ENCODE peak calls at places on chromosomes 12 and 14, in seven cellular contexts. One of them, this sample, is unnamed.
A peak's percentile ranks its signal among the peaks of the same experiment; 100 is the strongest.

GRCh38 chr12:48681416-48681737 is 661 bp downstream of the KANSL2 start:
- DNase-seq in activated T-helper 9 cell treated with anti-CD3 and anti-CD28 coated beads, Interleukin-2, amount 50 U/mL, for 16 hours: no peak
- DNase-seq in NCI-H774: no peak
- DNase-seq in aorta: no peak
- DNase-seq in BJ: no peak
- DNase-seq in pancreas: no peak
- DNase-seq in activated naive CD8-positive, alpha-beta T cell treated with anti-CD3 and anti-CD28 coated beads, Interleukin-2, amount 50 U/mL, for 16 hours: no peak
- DNase-seq in this sample: no peak

GRCh38 chr14:99229654-99230215 is 42.3 kb downstream of the BCL11B start:
- DNase-seq in activated T-helper 9 cell treated with anti-CD3 and anti-CD28 coated beads, Interleukin-2, amount 50 U/mL, for 16 hours: no peak
- DNase-seq in NCI-H774: no peak
- DNase-seq in aorta: no peak
- DNase-seq in BJ: no peak
- DNase-seq in pancreas: no peak
- DNase-seq in activated naive CD8-positive, alpha-beta T cell treated with anti-CD3 and anti-CD28 coated beads, Interleukin-2, amount 50 U/mL, for 16 hours: no peak
- DNase-seq in this sample: no peak

GRCh38 chr14:53954551-53955233 is 1.9 kb downstream of the BMP4 start:
- DNase-seq in activated T-helper 9 cell treated with anti-CD3 and anti-CD28 coated beads, Interleukin-2, amount 50 U/mL, for 16 hours: no peak
- DNase-seq in NCI-H774: no peak
- DNase-seq in aorta: peak; percentile 57
- DNase-seq in BJ: no peak
- DNase-seq in pancreas: no peak
- DNase-seq in activated naive CD8-positive, alpha-beta T cell treated with anti-CD3 and anti-CD28 coated beads, Interleukin-2, amount 50 U/mL, for 16 hours: no peak
- DNase-seq in this sample: no peak

GRCh38 chr12:49066120-49066519 is 3.7 kb downstream of the RHEBL1 start:
- DNase-seq in activated T-helper 9 cell treated with anti-CD3 and anti-CD28 coated beads, Interleukin-2, amount 50 U/mL, for 16 hours: no peak
- DNase-seq in NCI-H774: no peak
- DNase-seq in aorta: no peak
- DNase-seq in BJ: no peak
- DNase-seq in pancreas: no peak
- DNase-seq in activated naive CD8-positive, alpha-beta T cell treated with anti-CD3 and anti-CD28 coated beads, Interleukin-2, amount 50 U/mL, for 16 hours: no peak
- DNase-seq in this sample: no peak

GRCh38 chr12:47219243-47219642 is 139.5 kb upstream of the AMIGO2 start:
- DNase-seq in activated T-helper 9 cell treated with anti-CD3 and anti-CD28 coated beads, Interleukin-2, amount 50 U/mL, for 16 hours: no peak
- DNase-seq in NCI-H774: no peak
- DNase-seq in aorta: no peak
- DNase-seq in BJ: no peak
- DNase-seq in pancreas: no peak
- DNase-seq in activated naive CD8-positive, alpha-beta T cell treated with anti-CD3 and anti-CD28 coated beads, Interleukin-2, amount 50 U/mL, for 16 hours: no peak
- DNase-seq in this sample: no peak

GRCh38 chr14:44204061-44204815 is 302.8 kb downstream of the FSCB start:
- DNase-seq in activated T-helper 9 cell treated with anti-CD3 and anti-CD28 coated beads, Interleukin-2, amount 50 U/mL, for 16 hours: no peak
- DNase-seq in NCI-H774: no peak
- DNase-seq in aorta: no peak
- DNase-seq in BJ: no peak
- DNase-seq in pancreas: no peak
- DNase-seq in activated naive CD8-positive, alpha-beta T cell treated with anti-CD3 and anti-CD28 coated beads, Interleukin-2, amount 50 U/mL, for 16 hours: no peak
- DNase-seq in this sample: no peak

GRCh38 chr12:46217686-46218508 is 50.9 kb downstream of the SLC38A1 start:
- DNase-seq in activated T-helper 9 cell treated with anti-CD3 and anti-CD28 coated beads, Interleukin-2, amount 50 U/mL, for 16 hours: peak; percentile 23
- DNase-seq in NCI-H774: no peak
- DNase-seq in aorta: peak; percentile 48
- DNase-seq in BJ: no peak
- DNase-seq in pancreas: no peak
- DNase-seq in activated naive CD8-positive, alpha-beta T cell treated with anti-CD3 and anti-CD28 coated beads, Interleukin-2, amount 50 U/mL, for 16 hours: no peak
- DNase-seq in this sample: peak; percentile 28

GRCh38 chr12:58925111-58925732 is 4.9 kb upstream of the LRIG3 start:
- DNase-seq in activated T-helper 9 cell treated with anti-CD3 and anti-CD28 coated beads, Interleukin-2, amount 50 U/mL, for 16 hours: no peak
- DNase-seq in NCI-H774: no peak
- DNase-seq in aorta: no peak
- DNase-seq in BJ: no peak
- DNase-seq in pancreas: peak; percentile 50
- DNase-seq in activated naive CD8-positive, alpha-beta T cell treated with anti-CD3 and anti-CD28 coated beads, Interleukin-2, amount 50 U/mL, for 16 hours: no peak
- DNase-seq in this sample: no peak

GRCh38 chr12:50276068-50276467 is 7.3 kb downstream of the LIMA1 start:
- DNase-seq in activated T-helper 9 cell treated with anti-CD3 and anti-CD28 coated beads, Interleukin-2, amount 50 U/mL, for 16 hours: no peak
- DNase-seq in NCI-H774: no peak
- DNase-seq in aorta: no peak
- DNase-seq in BJ: no peak
- DNase-seq in pancreas: no peak
- DNase-seq in activated naive CD8-positive, alpha-beta T cell treated with anti-CD3 and anti-CD28 coated beads, Interleukin-2, amount 50 U/mL, for 16 hours: no peak
- DNase-seq in this sample: no peak

GRCh38 chr12:109963743-109964429 is 32.3 kb downstream of the GIT2 start:
- DNase-seq in activated T-helper 9 cell treated with anti-CD3 and anti-CD28 coated beads, Interleukin-2, amount 50 U/mL, for 16 hours: no peak
- DNase-seq in NCI-H774: no peak
- DNase-seq in aorta: peak; percentile 60
- DNase-seq in BJ: no peak
- DNase-seq in pancreas: peak; percentile 50
- DNase-seq in activated naive CD8-positive, alpha-beta T cell treated with anti-CD3 and anti-CD28 coated beads, Interleukin-2, amount 50 U/mL, for 16 hours: no peak
- DNase-seq in this sample: no peak

GRCh38 chr12:5586201-5586600 is 154.3 kb downstream of the NTF3 start:
- DNase-seq in activated T-helper 9 cell treated with anti-CD3 and anti-CD28 coated beads, Interleukin-2, amount 50 U/mL, for 16 hours: no peak
- DNase-seq in NCI-H774: no peak
- DNase-seq in aorta: no peak
- DNase-seq in BJ: no peak
- DNase-seq in pancreas: no peak
- DNase-seq in activated naive CD8-positive, alpha-beta T cell treated with anti-CD3 and anti-CD28 coated beads, Interleukin-2, amount 50 U/mL, for 16 hours: no peak
- DNase-seq in this sample: no peak

GRCh38 chr12:106981781-106982180 is 5.2 kb downstream of the MTERF2 start:
- DNase-seq in activated T-helper 9 cell treated with anti-CD3 and anti-CD28 coated beads, Interleukin-2, amount 50 U/mL, for 16 hours: no peak
- DNase-seq in NCI-H774: no peak
- DNase-seq in aorta: no peak
- DNase-seq in BJ: no peak
- DNase-seq in pancreas: no peak
- DNase-seq in activated naive CD8-positive, alpha-beta T cell treated with anti-CD3 and anti-CD28 coated beads, Interleukin-2, amount 50 U/mL, for 16 hours: no peak
- DNase-seq in this sample: no peak

GRCh38 chr14:24274101-24274543 is 2.7 kb upstream of the RABGGTA start:
- DNase-seq in activated T-helper 9 cell treated with anti-CD3 and anti-CD28 coated beads, Interleukin-2, amount 50 U/mL, for 16 hours: peak; percentile 27
- DNase-seq in NCI-H774: no peak
- DNase-seq in aorta: no peak
- DNase-seq in BJ: no peak
- DNase-seq in pancreas: peak; percentile 76
- DNase-seq in activated naive CD8-positive, alpha-beta T cell treated with anti-CD3 and anti-CD28 coated beads, Interleukin-2, amount 50 U/mL, for 16 hours: peak; percentile 20
- DNase-seq in this sample: peak; percentile 48

GRCh38 chr12:85794551-85794950 is 41.7 kb downstream of the RASSF9 start:
- DNase-seq in activated T-helper 9 cell treated with anti-CD3 and anti-CD28 coated beads, Interleukin-2, amount 50 U/mL, for 16 hours: no peak
- DNase-seq in NCI-H774: no peak
- DNase-seq in aorta: no peak
- DNase-seq in BJ: no peak
- DNase-seq in pancreas: no peak
- DNase-seq in activated naive CD8-positive, alpha-beta T cell treated with anti-CD3 and anti-CD28 coated beads, Interleukin-2, amount 50 U/mL, for 16 hours: no peak
- DNase-seq in this sample: no peak

GRCh38 chr12:34599530-34600513 is 577.5 kb downstream of the ALG10 start:
- DNase-seq in activated T-helper 9 cell treated with anti-CD3 and anti-CD28 coated beads, Interleukin-2, amount 50 U/mL, for 16 hours: no peak
- DNase-seq in NCI-H774: no peak
- DNase-seq in aorta: peak; percentile 35
- DNase-seq in BJ: no peak
- DNase-seq in pancreas: no peak
- DNase-seq in activated naive CD8-positive, alpha-beta T cell treated with anti-CD3 and anti-CD28 coated beads, Interleukin-2, amount 50 U/mL, for 16 hours: no peak
- DNase-seq in this sample: no peak